ENCODE peak calls at places on chromosome 2, in four cellular contexts. M is IMR-90, Q is HEK293T, V is prostate gland. I is an unnamed sample.
A peak's percentile ranks its signal among the peaks of the same experiment; 100 is the strongest.

GRCh38 chr2:111171337-111171930 is 50.7 kb downstream of the BCL2L11 start:
- DNase-seq in M (no peak), Q (no peak), V (no peak), I (no peak)

GRCh38 chr2:30226144-30227032 is 4.9 kb upstream of the LBH start:
- DNase-seq in M (peak; percentile 72), Q (no peak), V (no peak), I (no peak)

GRCh38 chr2:225573603-225574002 is 174.1 kb downstream of the NYAP2 start:
- DNase-seq in M (no peak), Q (no peak), V (no peak), I (no peak)

GRCh38 chr2:9398881-9399805 is 24.2 kb downstream of the ITGB1BP1 start:
- DNase-seq in M (no peak), Q (no peak), V (no peak), I (no peak)

GRCh38 chr2:241733391-241734207 is 831 bp upstream of the D2HGDH start:
- DNase-seq in M (no peak), Q (no peak), V (no peak), I (no peak)

GRCh38 chr2:189566046-189566445 is 14.5 kb downstream of the SLC40A1 start:
- DNase-seq in M (no peak), Q (no peak), V (no peak), I (no peak)

GRCh38 chr2:217277646-217278048 is 417.8 kb upstream of the TNP1 start:
- DNase-seq in M (peak; percentile 100), Q (no peak), V (no peak), I (no peak)

GRCh38 chr2:153477096-153477555 is 1.4 kb downstream of the RPRM start:
- DNase-seq in M (no peak), Q (peak; percentile 61), V (no peak), I (peak; percentile 47)

GRCh38 chr2:179186126-179186525 is 78.5 kb downstream of the SESTD1 start:
- DNase-seq in M (peak; percentile 61), Q (no peak), V (no peak), I (no peak)

GRCh38 chr2:17518212-17519154 is at the start of gene RAD51AP2:
- DNase-seq in M (peak; percentile 66), Q (peak; percentile 80), V (peak; percentile 73), I (peak; percentile 88)